ENCODE peak calls at places on chromosomes 4 and X, in five cellular contexts. G, N, S, Q and L are unnamed samples.

GRCh38 chr4:37723067-37723466 is 36.9 kb upstream of the RELL1 start:
- DNase-seq in S (no peak), N (no peak), Q (no peak), G (no peak), L (no peak)

GRCh38 chr4:6892190-6892908 is 17.3 kb upstream of the TBC1D14 start:
- DNase-seq in N (peak), G (no peak), S (no peak), Q (peak), L (peak)

GRCh38 chr4:2836391-2836859 is 7.2 kb upstream of the ADD1 start:
- DNase-seq in N (no peak), G (no peak), Q (no peak), S (no peak), L (no peak)

GRCh38 chr4:39319678-39320077 is 46.5 kb downstream of the RFC1 start:
- DNase-seq in N (no peak), G (no peak), S (no peak), Q (no peak), L (no peak)

GRCh38 chrX:2620576-2620975 is 70.5 kb upstream of the CD99 start:
- DNase-seq in G (no peak), N (no peak), S (no peak), Q (no peak), L (no peak)

GRCh38 chr4:65724973-65725372 is 54.7 kb upstream of the EPHA5 start:
- DNase-seq in G (no peak), Q (no peak), S (no peak), N (no peak), L (no peak)

GRCh38 chr4:175253184-175253902 is 335.2 kb downstream of the ADAM29 start:
- DNase-seq in Q (no peak), S (no peak), N (no peak), G (no peak), L (no peak)

GRCh38 chr4:143700060-143700419 is 435 bp downstream of the FREM3 start:
- DNase-seq in N (no peak), G (no peak), Q (no peak), S (no peak), L (no peak)

GRCh38 chr4:60780874-60781273 is 419.3 kb upstream of the ADGRL3 start:
- DNase-seq in G (no peak), Q (no peak), S (no peak), N (no peak), L (no peak)

GRCh38 chr4:982814-983213 is 4.0 kb upstream of the IDUA start:
- DNase-seq in S (no peak), Q (no peak), N (no peak), G (no peak), L (no peak)

GRCh38 chrX:26918633-26919032 is 544.5 kb downstream of the PPP4R3C start:
- DNase-seq in G (no peak), S (peak), N (no peak), Q (no peak), L (peak)

GRCh38 chrX:151752847-151753246 is 18.3 kb downstream of the CNGA2 start:
- DNase-seq in S (no peak), N (no peak), Q (no peak), G (no peak), L (no peak)

GRCh38 chr4:158236304-158237030 is 26.2 kb downstream of the TMEM144 start:
- DNase-seq in S (no peak), N (no peak), G (no peak), Q (no peak), L (no peak)